ENCODE peak calls at places on chromosome X, in five cellular contexts. One of them, this sample, is unnamed.
A peak's percentile ranks its signal among the peaks of the same experiment; 100 is the strongest.

GRCh38 chrX:45762699-45763647 is 562.3 kb upstream of the DIPK2B start:
- DNase-seq in NB4: peak; percentile 57
- DNase-seq in cardiac muscle cell: no peak
- DNase-seq in GM23248: peak; percentile 37
- DNase-seq in fibroblast of the aortic adventitia: no peak
- DNase-seq in this sample: no peak

GRCh38 chrX:123184858-123185251 is 777 bp downstream of the GRIA3 start:
- DNase-seq in GM23248: peak; percentile 69
- DNase-seq in cardiac muscle cell: peak; percentile 38
- DNase-seq in fibroblast of the aortic adventitia: peak; percentile 31
- DNase-seq in NB4: no peak
- DNase-seq in this sample: no peak

GRCh38 chrX:105463483-105463882 is 243.0 kb upstream of the TEX13A start:
- DNase-seq in NB4: no peak
- DNase-seq in cardiac muscle cell: no peak
- DNase-seq in GM23248: no peak
- DNase-seq in fibroblast of the aortic adventitia: peak; percentile 18
- DNase-seq in this sample: no peak

GRCh38 chrX:102846544-102847236 is 90.4 kb upstream of the RAB40AL start:
- DNase-seq in fibroblast of the aortic adventitia: peak; percentile 20
- DNase-seq in NB4: no peak
- DNase-seq in GM23248: peak; percentile 83
- DNase-seq in cardiac muscle cell: no peak
- DNase-seq in this sample: no peak

GRCh38 chrX:11423362-11423818 is 130.2 kb downstream of the AMELX start:
- DNase-seq in fibroblast of the aortic adventitia: peak; percentile 68
- DNase-seq in GM23248: peak; percentile 64
- DNase-seq in cardiac muscle cell: no peak
- DNase-seq in NB4: peak; percentile 61
- DNase-seq in this sample: peak; percentile 29

GRCh38 chrX:20511792-20512191 is 245.1 kb upstream of the RPS6KA3 start:
- DNase-seq in fibroblast of the aortic adventitia: no peak
- DNase-seq in NB4: no peak
- DNase-seq in cardiac muscle cell: no peak
- DNase-seq in GM23248: no peak
- DNase-seq in this sample: no peak

GRCh38 chrX:5644786-5645185 is 583.9 kb downstream of the NLGN4X start:
- DNase-seq in GM23248: no peak
- DNase-seq in fibroblast of the aortic adventitia: no peak
- DNase-seq in NB4: no peak
- DNase-seq in cardiac muscle cell: no peak
- DNase-seq in this sample: no peak

GRCh38 chrX:131366387-131366786 is 77.3 kb upstream of the IGSF1 start:
- DNase-seq in cardiac muscle cell: peak; percentile 33
- DNase-seq in GM23248: no peak
- DNase-seq in fibroblast of the aortic adventitia: no peak
- DNase-seq in NB4: peak; percentile 7
- DNase-seq in this sample: no peak

GRCh38 chrX:39875834-39876625 is 221.7 kb downstream of the BCOR start:
- DNase-seq in NB4: no peak
- DNase-seq in cardiac muscle cell: no peak
- DNase-seq in GM23248: no peak
- DNase-seq in fibroblast of the aortic adventitia: no peak
- DNase-seq in this sample: no peak

GRCh38 chrX:115533485-115533884 is 27.5 kb upstream of the PLS3 start:
- DNase-seq in fibroblast of the aortic adventitia: peak; percentile 75
- DNase-seq in NB4: no peak
- DNase-seq in cardiac muscle cell: no peak
- DNase-seq in GM23248: peak; percentile 46
- DNase-seq in this sample: no peak

GRCh38 chrX:2320580-2321327 is 180.0 kb downstream of the DHRSX start:
- DNase-seq in GM23248: peak; percentile 58
- DNase-seq in NB4: peak; percentile 56
- DNase-seq in fibroblast of the aortic adventitia: peak; percentile 58
- DNase-seq in cardiac muscle cell: peak; percentile 75
- DNase-seq in this sample: peak; percentile 48

GRCh38 chrX:2324116-2324515 is 176.7 kb downstream of the DHRSX start:
- DNase-seq in GM23248: no peak
- DNase-seq in cardiac muscle cell: no peak
- DNase-seq in fibroblast of the aortic adventitia: no peak
- DNase-seq in NB4: no peak
- DNase-seq in this sample: no peak

GRCh38 chrX:2327423-2327822 is 173.4 kb downstream of the DHRSX start:
- DNase-seq in GM23248: no peak
- DNase-seq in fibroblast of the aortic adventitia: no peak
- DNase-seq in NB4: no peak
- DNase-seq in cardiac muscle cell: no peak
- DNase-seq in this sample: no peak

GRCh38 chrX:2321411-2321810 is 179.4 kb downstream of the DHRSX start:
- DNase-seq in fibroblast of the aortic adventitia: no peak
- DNase-seq in GM23248: no peak
- DNase-seq in NB4: no peak
- DNase-seq in cardiac muscle cell: no peak
- DNase-seq in this sample: no peak

GRCh38 chrX:2325076-2325784 is 175.5 kb downstream of the DHRSX start:
- DNase-seq in fibroblast of the aortic adventitia: peak; percentile 85
- DNase-seq in cardiac muscle cell: no peak
- DNase-seq in NB4: no peak
- DNase-seq in GM23248: no peak
- DNase-seq in this sample: peak; percentile 84
- H3K4me3 ChIP-seq in fibroblast of the aortic adventitia: peak overlapping the region; percentile 43
- H3K4me3 ChIP-seq in cardiac muscle cell: no peak overlapping the region
- H3K4me3 ChIP-seq in NB4: no peak overlapping the region
- H3K4me3 ChIP-seq in GM23248: no peak overlapping the region
- H3K4me3 ChIP-seq in this sample: peak overlapping the region; percentile 49

DNA sequence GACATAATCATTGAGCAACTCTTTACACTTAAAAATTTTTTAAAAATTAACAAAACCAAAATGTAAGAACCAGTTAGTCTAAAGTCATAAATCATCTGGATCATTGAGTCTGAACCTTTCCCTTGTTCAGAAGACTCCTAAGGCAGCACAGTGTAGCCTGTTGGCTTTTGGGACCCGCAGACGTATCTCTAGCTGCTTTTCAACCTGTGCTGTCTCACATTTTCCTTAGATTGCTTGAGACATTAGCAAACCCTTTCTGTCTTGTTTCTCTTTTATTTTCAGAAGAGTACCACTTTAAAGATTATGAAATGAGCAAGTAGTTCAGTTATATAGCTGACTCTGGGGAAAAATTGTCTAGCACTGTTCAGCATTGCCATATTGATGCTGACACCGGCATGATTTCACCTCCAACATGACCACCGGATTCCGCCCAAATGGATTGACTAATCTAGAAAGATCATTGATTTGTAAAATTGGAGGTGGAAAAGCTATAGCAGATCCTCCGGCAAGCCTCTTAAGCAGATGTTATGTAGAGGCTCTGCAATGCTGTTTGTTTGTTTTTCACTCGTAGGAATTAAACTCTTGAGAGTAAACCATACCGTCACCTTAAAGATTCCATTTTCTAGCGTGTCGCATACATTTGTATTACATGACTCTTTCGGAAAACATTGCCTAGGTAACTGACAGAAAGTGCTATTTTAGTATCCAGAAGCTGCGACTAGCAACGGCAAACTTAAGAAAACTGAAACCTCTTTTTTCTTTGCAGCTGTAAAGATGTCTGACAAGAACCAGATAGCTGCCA is 9.0 kb downstream of the TCEANC start:
- DNase-seq in cardiac muscle cell: no peak
- DNase-seq in fibroblast of the aortic adventitia: no peak
- DNase-seq in GM23248: peak; percentile 36
- DNase-seq in NB4: no peak
- DNase-seq in this sample: no peak
- H3K4me3 ChIP-seq in cardiac muscle cell: no peak overlapping the region
- H3K4me3 ChIP-seq in fibroblast of the aortic adventitia: no peak overlapping the region
- H3K4me3 ChIP-seq in GM23248: peak overlapping the region; percentile 70
- H3K4me3 ChIP-seq in NB4: no peak overlapping the region
- H3K4me3 ChIP-seq in this sample: peak overlapping the region; percentile 15

GRCh38 chrX:130163350-130163851 is 2.2 kb downstream of the AIFM1 start:
- DNase-seq in fibroblast of the aortic adventitia: no peak
- DNase-seq in cardiac muscle cell: no peak
- DNase-seq in NB4: no peak
- DNase-seq in GM23248: no peak
- DNase-seq in this sample: no peak
- H3K4me3 ChIP-seq in fibroblast of the aortic adventitia: no peak overlapping the region
- H3K4me3 ChIP-seq in cardiac muscle cell: no peak overlapping the region
- H3K4me3 ChIP-seq in NB4: peak overlapping the region; percentile 16
- H3K4me3 ChIP-seq in GM23248: no peak overlapping the region
- H3K4me3 ChIP-seq in this sample: no peak overlapping the region

DNA sequence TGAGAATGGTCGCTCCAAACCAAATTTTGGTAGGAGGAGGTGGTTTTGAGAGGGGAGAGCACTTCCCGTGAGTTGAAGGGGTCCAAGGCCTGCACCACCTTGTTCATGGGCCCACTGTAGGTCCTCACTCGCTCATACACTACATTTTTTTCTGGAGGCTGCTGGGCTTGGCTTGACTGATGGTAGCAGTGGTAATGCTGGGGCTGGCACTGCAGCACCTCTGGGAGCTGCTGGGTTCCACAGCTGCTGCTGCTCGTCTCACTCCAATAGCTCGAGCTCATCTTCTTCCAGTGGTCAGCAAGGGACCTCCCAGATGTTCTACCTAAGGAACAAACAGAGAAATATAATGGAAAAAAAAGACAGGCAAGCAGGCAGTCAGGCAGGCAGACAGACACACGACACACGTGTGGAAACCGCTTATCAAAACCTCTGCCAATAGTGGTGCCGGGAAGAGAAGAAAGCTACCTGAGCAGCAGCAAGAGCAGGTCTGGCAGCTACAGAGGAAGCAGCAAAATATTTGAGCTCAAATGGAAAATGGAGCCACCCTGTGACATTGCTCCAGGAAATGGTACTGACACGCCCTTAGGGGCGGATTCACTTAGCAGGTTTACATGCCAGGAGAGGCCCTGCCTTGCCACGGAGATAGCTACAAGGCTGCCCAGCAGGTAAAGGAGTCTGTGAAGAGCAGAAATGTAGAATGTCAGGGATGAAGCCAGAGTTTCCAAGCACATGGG is at the start of gene POF1B:
- DNase-seq in cardiac muscle cell: no peak
- DNase-seq in GM23248: no peak
- DNase-seq in fibroblast of the aortic adventitia: no peak
- DNase-seq in NB4: no peak
- DNase-seq in this sample: peak; percentile 73
- H3K4me3 ChIP-seq in cardiac muscle cell: no peak within 1 kb of the TSS
- H3K4me3 ChIP-seq in GM23248: no peak within 1 kb of the TSS
- H3K4me3 ChIP-seq in fibroblast of the aortic adventitia: no peak within 1 kb of the TSS
- H3K4me3 ChIP-seq in NB4: no peak within 1 kb of the TSS
- H3K4me3 ChIP-seq in this sample: peak within 1 kb of the TSS; percentile 40

GRCh38 chrX:37786666-37787337 is 6.9 kb downstream of the CYBB start:
- DNase-seq in cardiac muscle cell: no peak
- DNase-seq in fibroblast of the aortic adventitia: no peak
- DNase-seq in NB4: peak; percentile 64
- DNase-seq in GM23248: no peak
- DNase-seq in this sample: no peak

GRCh38 chrX:37779857-37780256 is at the start of gene CYBB:
- DNase-seq in cardiac muscle cell: no peak
- DNase-seq in GM23248: no peak
- DNase-seq in fibroblast of the aortic adventitia: no peak
- DNase-seq in NB4: peak; percentile 50
- DNase-seq in this sample: no peak

GRCh38 chrX:37781808-37782207 is 1.9 kb downstream of the CYBB start:
- DNase-seq in fibroblast of the aortic adventitia: no peak
- DNase-seq in cardiac muscle cell: no peak
- DNase-seq in GM23248: no peak
- DNase-seq in NB4: no peak
- DNase-seq in this sample: no peak

GRCh38 chrX:37785569-37785968 is 5.7 kb downstream of the CYBB start:
- DNase-seq in fibroblast of the aortic adventitia: no peak
- DNase-seq in GM23248: no peak
- DNase-seq in cardiac muscle cell: no peak
- DNase-seq in NB4: peak; percentile 87
- DNase-seq in this sample: no peak

DNA sequence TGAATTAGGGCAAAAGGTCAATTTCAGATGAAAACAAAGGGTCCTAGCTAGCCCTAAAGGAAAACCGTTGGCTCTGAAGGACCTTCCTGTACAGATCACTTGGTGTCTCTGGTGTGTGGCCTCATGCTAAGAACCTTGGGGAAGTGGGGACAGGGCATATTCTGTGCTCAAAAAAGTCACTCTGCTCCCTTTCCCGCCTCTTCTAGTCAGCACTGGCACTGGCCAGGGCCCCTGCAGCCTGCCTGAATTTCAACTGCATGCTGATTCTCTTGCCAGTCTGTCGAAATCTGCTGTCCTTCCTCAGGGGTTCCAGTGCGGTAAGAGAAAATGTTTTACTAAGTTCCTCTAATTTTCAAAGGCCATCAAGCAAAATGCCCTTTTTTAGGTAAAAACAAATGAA is 3.4 kb downstream of the CYBB start:
- DNase-seq in cardiac muscle cell: no peak
- DNase-seq in fibroblast of the aortic adventitia: no peak
- DNase-seq in NB4: peak; percentile 83
- DNase-seq in GM23248: no peak
- DNase-seq in this sample: no peak
- H3K4me3 ChIP-seq in cardiac muscle cell: no peak overlapping the region
- H3K4me3 ChIP-seq in fibroblast of the aortic adventitia: no peak overlapping the region
- H3K4me3 ChIP-seq in NB4: peak overlapping the region; percentile 28
- H3K4me3 ChIP-seq in GM23248: no peak overlapping the region
- H3K4me3 ChIP-seq in this sample: no peak overlapping the region

This sample was measured in stomach.